ENCODE peak calls at places on chromosomes 6 and 20, in four cellular contexts. M, K, S and F are unnamed samples. For H3K36me3 and H3K4me1, the result is how much of the 10 kb centered on the place peaks cover.

GRCh38 chr20:4325548-4326187 is 310.3 kb upstream of the RNF24 start:
- DNase-seq in M (peak), K (no peak), S (no peak), F (peak)

GRCh38 chr6:24864345-24864744 is 65.6 kb upstream of the ARMH2 start:
- DNase-seq in M (no peak), K (no peak), S (peak), F (no peak)

GRCh38 chr6:83696674-83697073 is 12.2 kb downstream of the SNAP91 start:
- DNase-seq in M (no peak), K (no peak), S (peak), F (no peak)

GRCh38 chr6:119147101-119148053 is 68.9 kb upstream of the FAM184A start:
- DNase-seq in M (no peak), K (peak), S (peak), F (peak)

GRCh38 chr6:36493859-36494258 is 51.1 kb downstream of the KCTD20 start:
- DNase-seq in M (no peak), K (no peak), S (peak), F (no peak)

GRCh38 chr20:43459022-43459942 is 1.6 kb downstream of the SRSF6 start:
- DNase-seq in M (no peak), K (no peak), S (peak), F (no peak)

GRCh38 chr6:62328607-62329006 is 42.6 kb upstream of the KHDRBS2 start:
- DNase-seq in M (no peak), K (no peak), S (no peak), F (no peak)

GRCh38 chr6:119284861-119285521 is 64.6 kb downstream of the MAN1A1 start:
- DNase-seq in M (no peak), K (no peak), S (no peak), F (no peak)

GRCh38 chr20:44603327-44603726 is 20.9 kb downstream of the PKIG start:
- DNase-seq in M (no peak), K (no peak), S (no peak), F (no peak)

GRCh38 chr6:124517339-124517738 is 444.9 kb upstream of the RNF217 start:
- DNase-seq in M (no peak), K (no peak), S (no peak), F (no peak)

GRCh38 chr6:53192590-53193232 is 44.1 kb upstream of the GCM1 start:
- DNase-seq in M (no peak), K (no peak), S (peak), F (peak)

GRCh38 chr6:106360989-106361430 is 493 bp downstream of the CRYBG1 start:
- DNase-seq in M (peak), K (peak), S (no peak), F (peak)

GRCh38 chr6:27752038-27752885 is 159.9 kb downstream of the OR2B2 start:
- DNase-seq in M (peak), K (peak), S (peak), F (peak)

GRCh38 chr6:32944265-32944664 is 3.4 kb upstream of the HLA-DMB start:
- DNase-seq in M (no peak), K (no peak), S (no peak), F (no peak)

GRCh38 chr6:6736753-6737654 is 148.5 kb downstream of the LY86 start:
- DNase-seq in M (peak), K (peak), S (peak), F (peak)

GRCh38 chr20:10643560-10643873 is 30.3 kb downstream of the JAG1 start:
- DNase-seq in M (no peak), K (no peak), S (no peak), F (no peak)
- H3K36me3 ChIP-seq in M (half or more), K (half or more), S (half or more), F (half or more)

GRCh38 chr20:48620112-48620485 is 207.7 kb downstream of the PREX1 start:
- DNase-seq in M (no peak), K (no peak), S (no peak), F (no peak)

GRCh38 chr20:48617481-48617880 is 210.3 kb downstream of the PREX1 start:
- DNase-seq in M (no peak), K (peak), S (no peak), F (no peak)

GRCh38 chr20:48619126-48620101 is 208.4 kb downstream of the PREX1 start:
- DNase-seq in M (no peak), K (peak), S (peak), F (peak)

GRCh38 chr20:48618052-48618451 is 209.7 kb downstream of the PREX1 start:
- DNase-seq in M (no peak), K (peak), S (no peak), F (no peak)

GRCh38 chr20:48618631-48619030 is 209.2 kb downstream of the PREX1 start:
- DNase-seq in M (no peak), K (peak), S (no peak), F (no peak)
- H3K4me3 ChIP-seq in M (no peak), K (no peak), S (no peak), F (no peak)

GRCh38 chr20:19947611-19948264 is 69.4 kb upstream of the NAA20 start:
- DNase-seq in M (no peak), K (no peak), S (peak), F (no peak)
- H3K4me1 ChIP-seq in M (under half), K (under half), S (under half), F (under half)

GRCh38 chr20:9919271-9920014 is 80.6 kb upstream of the PAK5 start:
- DNase-seq in M (no peak), K (no peak), S (no peak), F (no peak)

GRCh38 chr20:9920908-9921307 is 82.0 kb upstream of the PAK5 start:
- DNase-seq in M (no peak), K (no peak), S (no peak), F (no peak)

GRCh38 chr20:9912858-9913434 is 74.1 kb upstream of the PAK5 start:
- DNase-seq in M (no peak), K (no peak), S (peak), F (peak)

GRCh38 chr20:9918360-9918759 is 79.5 kb upstream of the PAK5 start:
- DNase-seq in M (no peak), K (no peak), S (no peak), F (no peak)

DNA sequence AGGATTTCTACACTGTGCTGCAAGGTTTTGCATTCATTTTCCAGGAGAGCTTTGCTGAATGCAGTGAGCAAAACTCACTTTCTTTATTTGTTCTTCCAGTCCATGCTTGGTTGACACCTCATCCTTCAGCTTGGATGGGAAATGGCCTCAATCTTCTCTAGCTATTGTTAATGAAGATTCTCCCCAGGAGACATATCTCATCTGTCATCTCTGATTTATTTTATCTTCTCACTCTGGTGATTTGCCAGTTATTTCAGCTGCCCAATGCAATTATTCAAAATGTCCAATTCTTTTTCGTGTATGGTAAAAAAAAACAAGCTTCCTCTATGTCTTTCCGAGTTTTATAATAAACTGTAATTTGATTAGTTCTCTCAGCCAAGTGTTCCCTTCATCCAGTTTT is 77.9 kb upstream of the PAK5 start:
- DNase-seq in M (no peak), K (no peak), S (no peak), F (no peak)
- H3K36me3 ChIP-seq in M (under half), K (under half), S (under half), F (under half)

GRCh38 chr6:136104556-136104955 is 145.6 kb downstream of the MTFR2 start:
- DNase-seq in M (no peak), K (no peak), S (peak), F (no peak)
- H3K4me3 ChIP-seq in M (peak), K (no peak), S (no peak), F (no peak)

GRCh38 chr6:16728513-16729182 is 32.6 kb downstream of the ATXN1 start:
- DNase-seq in M (no peak), K (no peak), S (no peak), F (no peak)

GRCh38 chr6:16730720-16731502 is 30.3 kb downstream of the ATXN1 start:
- DNase-seq in M (no peak), K (no peak), S (no peak), F (no peak)

GRCh38 chr6:16729744-16730143 is 31.5 kb downstream of the ATXN1 start:
- DNase-seq in M (no peak), K (no peak), S (no peak), F (no peak)

GRCh38 chr6:16727996-16728395 is 33.3 kb downstream of the ATXN1 start:
- DNase-seq in M (no peak), K (no peak), S (peak), F (no peak)

DNA sequence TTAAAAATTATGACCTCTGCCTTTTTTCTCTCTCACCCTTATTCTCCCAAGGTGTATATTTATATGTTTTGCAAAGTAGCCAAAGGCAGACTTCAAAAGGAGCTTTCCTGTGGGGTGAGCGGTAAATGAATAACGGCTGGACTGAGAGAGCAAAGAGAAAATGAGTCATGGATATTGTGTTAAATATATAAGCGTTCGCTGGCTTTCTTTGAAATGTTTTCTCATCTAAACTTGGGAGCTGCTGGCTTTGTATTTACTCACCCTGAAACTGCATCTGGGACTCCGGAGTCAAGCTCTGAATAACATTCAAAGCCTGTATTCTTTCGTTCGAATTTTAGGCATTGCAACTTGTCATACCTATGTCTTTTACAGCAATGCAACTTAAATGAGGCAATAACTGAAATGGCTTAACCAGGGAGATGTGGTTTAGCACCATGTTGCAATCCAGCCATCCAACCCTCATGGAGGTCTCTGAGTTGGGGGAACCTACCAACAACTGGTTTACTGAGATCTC is 32.0 kb downstream of the ATXN1 start:
- DNase-seq in M (no peak), K (no peak), S (peak), F (no peak)
- H3K4me1 ChIP-seq in M (under half), K (half or more), S (under half), F (under half)

GRCh38 chr20:39039261-39039660 is 77.1 kb downstream of the DHX35 start:
- DNase-seq in M (no peak), K (no peak), S (no peak), F (no peak)

GRCh38 chr20:39036011-39036410 is 73.9 kb downstream of the DHX35 start:
- DNase-seq in M (no peak), K (no peak), S (no peak), F (no peak)

GRCh38 chr20:39038047-39038446 is 75.9 kb downstream of the DHX35 start:
- DNase-seq in M (no peak), K (no peak), S (no peak), F (no peak)

GRCh38 chr20:39038495-39038894 is 76.4 kb downstream of the DHX35 start:
- DNase-seq in M (no peak), K (no peak), S (no peak), F (no peak)

GRCh38 chr20:39036851-39037250 is 74.7 kb downstream of the DHX35 start:
- DNase-seq in M (no peak), K (no peak), S (no peak), F (no peak)
- H3K36me3 ChIP-seq in M (half or more), K (half or more), S (under half), F (half or more)

GRCh38 chr6:220736-221475 is 71.4 kb upstream of the DUSP22 start:
- DNase-seq in M (no peak), K (no peak), S (no peak), F (no peak)
- H3K4me3 ChIP-seq in M (no peak), K (no peak), S (no peak), F (no peak)

GRCh38 chr20:50519036-50519780 is 9.0 kb downstream of the PTPN1 start:
- DNase-seq in M (no peak), K (no peak), S (no peak), F (no peak)
- H3K4me1 ChIP-seq in M (under half), K (half or more), S (under half), F (half or more)

GRCh38 chr20:63767456-63767855 is 27.9 kb downstream of the SLC2A4RG start:
- DNase-seq in M (peak), K (no peak), S (no peak), F (no peak)

GRCh38 chr20:63766695-63767426 is 27.3 kb downstream of the SLC2A4RG start:
- DNase-seq in M (no peak), K (no peak), S (no peak), F (no peak)

GRCh38 chr20:63767886-63768285 is 28.3 kb downstream of the SLC2A4RG start:
- DNase-seq in M (peak), K (no peak), S (no peak), F (no peak)

GRCh38 chr20:63765082-63765873 is 25.7 kb downstream of the SLC2A4RG start:
- DNase-seq in M (no peak), K (no peak), S (peak), F (no peak)

GRCh38 chr20:63765918-63766317 is 26.3 kb downstream of the SLC2A4RG start:
- DNase-seq in M (no peak), K (no peak), S (no peak), F (no peak)
- H3K36me3 ChIP-seq in M (half or more), K (under half), S (under half), F (half or more)